ENCODE peak calls at places on chromosomes 5 and 9, in ten cellular contexts. R is vagina, S is sigmoid colon, Q is spleen, L is endothelial cell of umbilical vein, J is upper lobe of left lung, X is A549, A is esophagus squamous epithelium, P is H54, E is IMR-90. O is an unnamed sample.

GRCh38 chr5:89012361-89012760 is 129.4 kb upstream of the MEF2C start:
- DNase-seq in R (no peak), S (no peak), Q (no peak), L (no peak), J (no peak), X (no peak), A (no peak), P (no peak), E (no peak), O (no peak)

GRCh38 chr5:171310816-171311697 is 2.0 kb downstream of the TLX3 start:
- DNase-seq in R (no peak), S (no peak), Q (no peak), L (peak; percentile 17), J (no peak), X (no peak), A (no peak), P (no peak), E (peak; percentile 39), O (no peak)

GRCh38 chr5:168251308-168251707 is 40.1 kb upstream of the WWC1 start:
- DNase-seq in R (no peak), S (no peak), Q (no peak), L (no peak), J (no peak), X (no peak), A (no peak), P (no peak), E (no peak), O (no peak)

GRCh38 chr9:69385474-69386091 is 60.6 kb downstream of the ENTREP1 start:
- DNase-seq in R (no peak), S (no peak), Q (no peak), L (peak; percentile 90), J (no peak), X (no peak), A (no peak), P (no peak), E (no peak), O (no peak)

GRCh38 chr5:94802450-94802849 is 184.0 kb downstream of the SLF1 start:
- DNase-seq in R (no peak), S (no peak), Q (no peak), L (no peak), J (no peak), X (no peak), A (no peak), P (no peak), E (peak; percentile 3), O (no peak)

GRCh38 chr5:32217886-32218396 is 43.8 kb upstream of the GOLPH3 start:
- DNase-seq in R (no peak), S (peak; percentile 84), Q (no peak), L (no peak), J (no peak), X (no peak), A (no peak), P (no peak), E (no peak), O (no peak)

GRCh38 chr5:135437796-135438560 is 9.2 kb downstream of the DCANP1 start:
- DNase-seq in R (peak; percentile 64), S (peak; percentile 90), Q (peak; percentile 63), L (no peak), J (peak; percentile 74), X (no peak), A (no peak), P (peak; percentile 80), E (peak; percentile 96), O (peak; percentile 14)

GRCh38 chr9:107338911-107339659 is 56.0 kb downstream of the RAD23B start:
- DNase-seq in R (no peak), S (no peak), Q (no peak), L (no peak), J (no peak), X (no peak), A (no peak), P (no peak), E (no peak), O (no peak)

DNA sequence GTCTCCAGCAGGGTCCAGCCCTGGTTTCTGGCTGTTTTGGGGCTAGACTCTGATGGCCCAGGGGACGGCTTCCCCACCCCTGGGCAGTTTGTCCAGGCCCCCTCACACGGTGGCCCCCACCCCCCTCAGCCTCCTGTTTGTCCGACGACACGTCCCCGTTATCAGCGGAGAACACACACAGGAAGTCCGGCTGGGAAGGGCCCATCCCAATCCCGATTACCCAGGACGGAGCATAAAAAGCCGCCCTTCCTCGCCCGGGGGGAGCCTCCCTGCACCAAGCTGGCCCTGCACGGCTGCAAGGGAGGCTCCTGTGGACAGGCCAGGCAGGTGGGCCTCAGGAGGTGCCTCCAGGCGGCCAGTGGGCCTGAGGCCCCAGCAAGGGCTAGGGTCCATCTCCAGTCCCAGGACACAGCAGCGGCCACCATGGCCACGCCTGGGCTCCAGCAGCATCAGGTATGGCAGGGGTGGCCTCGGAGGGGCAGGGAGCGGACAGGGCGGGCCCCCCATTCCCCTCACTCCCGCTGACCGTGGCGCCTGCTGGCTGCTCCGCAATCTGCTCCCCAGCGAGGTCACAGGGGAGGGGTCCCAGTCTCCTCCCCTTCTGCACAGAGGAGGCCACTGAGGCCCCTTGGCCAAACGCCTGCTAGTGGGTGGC is at the start of gene EGFL7:
- DNase-seq in R (no peak), S (no peak), Q (peak; percentile 90), L (peak; percentile 82), J (peak; percentile 64), X (no peak), A (no peak), P (no peak), E (no peak), O (no peak)
- TF ChIP-seq POLR2A in R (no peak), S (peak; percentile 24), Q (peak; percentile 65), L (peak; percentile 100), J (peak; percentile 66), X (no peak), A (no peak), P (no peak), E (no peak), O (no peak)

DNA sequence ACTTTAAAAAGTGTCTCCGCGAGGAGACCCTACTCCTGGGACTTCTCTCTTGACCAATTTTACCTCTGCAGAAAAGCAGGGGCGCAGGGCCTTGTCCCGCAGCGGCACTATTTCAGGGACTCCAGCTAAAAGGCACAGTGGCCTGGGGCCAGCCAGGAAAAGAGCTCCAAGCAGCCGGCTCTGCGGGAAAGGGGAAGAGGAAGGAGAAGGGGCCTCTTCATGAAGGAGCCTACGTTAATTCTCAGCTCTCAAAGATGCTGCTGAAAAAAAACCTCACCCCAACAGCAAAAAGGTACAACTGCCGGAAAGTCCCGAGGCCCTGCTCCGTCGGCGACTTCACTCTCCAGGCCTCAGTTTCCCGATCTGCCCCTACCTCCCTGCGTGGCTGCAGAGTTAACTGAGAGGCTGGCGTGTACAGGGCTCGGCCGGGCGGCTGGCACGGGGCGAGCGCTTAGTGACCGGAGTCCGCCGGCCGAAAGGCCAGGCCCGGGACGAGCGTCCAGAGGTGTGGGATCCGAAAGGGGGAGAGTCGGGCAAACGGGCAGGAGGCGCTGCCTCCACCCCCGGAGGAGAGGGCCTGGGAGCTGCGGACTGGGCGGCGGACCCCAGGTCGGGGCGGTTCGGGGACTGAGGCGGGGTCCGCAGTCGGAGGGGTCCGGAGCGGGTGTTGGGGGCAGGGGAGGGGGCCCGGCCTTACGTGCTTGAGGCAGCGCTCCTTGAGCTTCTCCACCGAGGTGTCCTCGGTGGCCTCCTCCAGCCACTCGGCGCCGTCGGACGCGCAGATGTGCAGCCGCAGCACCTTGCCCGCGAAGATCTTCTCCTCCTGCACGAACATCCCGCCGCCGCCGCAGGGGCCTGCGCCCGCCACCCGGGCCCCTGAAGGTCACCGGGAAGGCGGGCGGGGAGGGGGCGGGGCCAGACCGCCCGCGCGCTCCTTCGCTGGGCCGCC is 571 bp downstream of the UBAC1 start:
- DNase-seq in R (no peak), S (no peak), Q (no peak), L (peak; percentile 29), J (peak; percentile 35), X (no peak), A (no peak), P (peak; percentile 79), E (no peak), O (no peak)
- TF ChIP-seq POLR2A in R (no peak), S (no peak), Q (no peak), L (no peak), J (no peak), X (peak; percentile 49), A (no peak), P (peak; percentile 49), E (no peak), O (no peak)

GRCh38 chr9:36882117-36882465 is 152.0 kb downstream of the PAX5 start:
- DNase-seq in R (no peak), S (no peak), Q (peak; percentile 51), L (no peak), J (no peak), X (no peak), A (no peak), P (no peak), E (no peak), O (no peak)

GRCh38 chr9:36881316-36882116 is 152.6 kb downstream of the PAX5 start:
- DNase-seq in R (no peak), S (peak; percentile 48), Q (peak; percentile 64), L (no peak), J (no peak), X (no peak), A (no peak), P (no peak), E (no peak), O (no peak)

GRCh38 chr9:36880075-36880474 is 154.0 kb downstream of the PAX5 start:
- DNase-seq in R (no peak), S (peak; percentile 45), Q (peak; percentile 50), L (no peak), J (no peak), X (no peak), A (no peak), P (no peak), E (no peak), O (no peak)

GRCh38 chr9:36888551-36888950 is 145.5 kb downstream of the PAX5 start:
- DNase-seq in R (no peak), S (peak; percentile 24), Q (peak; percentile 65), L (no peak), J (no peak), X (no peak), A (no peak), P (no peak), E (no peak), O (no peak)

GRCh38 chr9:36884721-36885120 is 149.3 kb downstream of the PAX5 start:
- DNase-seq in R (no peak), S (no peak), Q (peak; percentile 49), L (no peak), J (no peak), X (no peak), A (no peak), P (no peak), E (no peak), O (no peak)
- TF ChIP-seq POLR2A in R (no peak), S (no peak), Q (no peak), L (no peak), J (no peak), X (no peak), A (no peak), P (no peak), E (no peak), O (no peak)

GRCh38 chr5:178234121-178234752 is 1.6 kb upstream of the PHYKPL start:
- DNase-seq in R (no peak), S (no peak), Q (no peak), L (no peak), J (no peak), X (no peak), A (no peak), P (no peak), E (no peak), O (no peak)

GRCh38 chr5:178231736-178232123 is 872 bp downstream of the PHYKPL start:
- DNase-seq in R (no peak), S (no peak), Q (no peak), L (no peak), J (no peak), X (no peak), A (no peak), P (no peak), E (no peak), O (no peak)

GRCh38 chr5:178230879-178231735 is 1.5 kb downstream of the PHYKPL start:
- DNase-seq in R (no peak), S (no peak), Q (peak; percentile 69), L (no peak), J (no peak), X (no peak), A (no peak), P (no peak), E (peak; percentile 51), O (no peak)

GRCh38 chr5:178232920-178233429 is 373 bp upstream of the PHYKPL start:
- DNase-seq in R (no peak), S (no peak), Q (no peak), L (no peak), J (no peak), X (no peak), A (no peak), P (no peak), E (no peak), O (no peak)

DNA sequence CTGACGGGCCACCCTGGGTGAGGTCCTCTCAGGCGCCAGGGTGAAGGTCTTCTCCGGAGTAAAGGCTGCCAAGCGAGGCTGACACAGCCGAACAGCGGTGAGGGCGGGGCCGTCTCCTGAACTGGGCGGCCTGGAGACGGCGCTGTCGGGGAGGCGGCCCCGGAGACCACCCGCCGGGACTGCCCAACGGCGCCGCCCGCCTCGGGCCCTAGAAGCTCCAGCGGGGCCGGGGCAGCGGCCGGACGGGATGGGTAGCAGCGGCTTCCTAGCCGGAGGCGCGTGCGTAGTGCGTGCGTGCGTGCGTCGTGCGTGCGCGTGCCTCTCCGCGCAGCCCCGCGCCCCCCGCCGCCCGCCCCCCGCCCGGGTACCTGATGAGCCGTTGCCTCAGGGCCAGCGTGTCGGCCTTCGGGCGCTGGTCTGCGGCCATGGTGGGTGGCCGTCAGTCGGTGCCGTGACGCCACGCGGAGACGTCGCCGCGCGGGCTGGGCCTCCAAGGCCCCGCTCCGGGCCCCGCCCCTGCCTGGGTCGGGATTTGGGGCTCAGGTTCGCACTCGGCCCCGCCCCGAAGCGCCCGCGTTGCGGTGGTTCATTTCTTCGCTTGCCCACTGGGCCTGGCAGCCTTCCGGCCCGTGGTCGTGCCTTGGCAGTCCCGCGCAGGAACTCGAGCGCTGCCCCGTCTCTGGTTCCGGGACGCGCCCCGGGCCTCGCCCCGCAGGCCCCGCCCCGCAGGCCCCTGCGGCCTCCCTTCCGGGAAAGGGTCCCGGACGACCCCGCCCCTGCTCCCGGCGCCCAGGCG is at the start of gene PHYKPL:
- DNase-seq in R (no peak), S (peak; percentile 86), Q (peak; percentile 95), L (peak; percentile 71), J (peak; percentile 72), X (peak; percentile 80), A (no peak), P (peak; percentile 82), E (peak; percentile 58), O (peak; percentile 94)
- TF ChIP-seq POLR2A in R (no peak), S (no peak), Q (no peak), L (peak; percentile 87), J (no peak), X (peak; percentile 68), A (no peak), P (peak; percentile 61), E (peak; percentile 17), O (no peak)

O was measured in lower leg skin.